ENCODE peak calls at places on chromosomes 5 and 9, in four cellular contexts. K is H9, Z is PC-3, G is neural progenitor cell. W is an unnamed sample.

GRCh38 chr5:132746592-132747063 is 598 bp upstream of the CCNI2 start:
- DNase-seq in K (no peak), Z (no peak), G (peak), W (peak)

GRCh38 chr5:43891112-43891511 is 288.1 kb downstream of the NNT start:
- DNase-seq in K (no peak), Z (no peak), G (no peak), W (no peak)

GRCh38 chr9:117546894-117547293 is 132.0 kb upstream of the ASTN2 start:
- DNase-seq in K (peak), Z (no peak), G (no peak), W (peak)

GRCh38 chr5:32027717-32028321 is 146.3 kb downstream of the GOLPH3 start:
- DNase-seq in K (peak), Z (peak), G (peak), W (peak)

GRCh38 chr9:1373445-1373844 is 323.3 kb downstream of the DMRT2 start:
- DNase-seq in K (no peak), Z (no peak), G (no peak), W (no peak)

GRCh38 chr5:179816401-179817070 is 4.2 kb upstream of the SQSTM1 start:
- DNase-seq in K (no peak), Z (no peak), G (peak), W (no peak)

GRCh38 chr9:37002413-37003217 is 31.5 kb downstream of the PAX5 start:
- DNase-seq in K (no peak), Z (no peak), G (peak), W (no peak)

GRCh38 chr9:126696764-126697145 is 83.0 kb downstream of the LMX1B start:
- DNase-seq in K (peak), Z (no peak), G (peak), W (no peak)

GRCh38 chr5:67966712-67967111 is 248.8 kb upstream of the PIK3R1 start:
- DNase-seq in K (no peak), Z (no peak), G (no peak), W (no peak)

GRCh38 chr9:100324594-100325200 is 28.0 kb downstream of the TEX10 start:
- DNase-seq in K (no peak), Z (peak), G (peak), W (no peak)

GRCh38 chr5:32193591-32193990 is 19.5 kb upstream of the GOLPH3 start:
- DNase-seq in K (no peak), Z (peak), G (no peak), W (peak)

GRCh38 chr5:93381057-93381456 is 200.0 kb downstream of the NR2F1-AS1 start:
- DNase-seq in K (no peak), Z (peak), G (no peak), W (no peak)

GRCh38 chr5:140221697-140222223 is 46.8 kb downstream of the CYSTM1 start:
- DNase-seq in K (no peak), Z (peak), G (no peak), W (no peak)

GRCh38 chr5:172114875-172115422 is 73.1 kb downstream of the STK10 start:
- DNase-seq in K (peak), Z (no peak), G (no peak), W (peak)

GRCh38 chr9:100346836-100347235 is 5.9 kb downstream of the TEX10 start:
- DNase-seq in K (no peak), Z (no peak), G (no peak), W (no peak)

GRCh38 chr5:86709157-86709881 is 91.6 kb downstream of the COX7C start:
- DNase-seq in K (no peak), Z (peak), G (no peak), W (no peak)
- TF ChIP-seq CTCF in K (no peak), Z (no peak), G (no peak), W (no peak)

DNA sequence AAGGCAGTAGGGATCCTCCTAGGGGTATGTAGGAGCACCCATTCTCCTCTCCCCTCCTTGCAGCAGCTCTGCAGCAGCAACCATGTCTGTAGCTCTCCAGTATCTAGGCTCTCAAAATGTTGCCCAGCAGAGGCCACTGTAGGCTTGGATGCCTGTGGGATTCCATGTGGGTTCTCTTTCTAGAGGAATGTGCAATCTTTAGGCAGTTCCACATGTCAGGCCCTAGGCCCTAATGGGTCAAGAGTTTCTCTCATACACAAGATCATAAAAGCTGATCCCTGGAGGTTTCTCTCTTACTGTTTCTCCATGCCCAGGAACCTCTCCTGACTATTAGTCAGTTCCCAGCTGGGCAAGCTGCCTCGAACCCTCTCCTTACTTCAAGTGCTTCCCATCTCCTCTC is 215.8 kb downstream of the FRMD3 start:
- DNase-seq in K (no peak), Z (no peak), G (no peak), W (no peak)
- TF ChIP-seq CTCF in K (no peak), Z (no peak), G (no peak), W (no peak)

GRCh38 chr9:83208065-83208850 is 145.3 kb upstream of the RASEF start:
- DNase-seq in K (no peak), Z (no peak), G (no peak), W (no peak)

GRCh38 chr9:83199240-83199639 is 136.3 kb upstream of the RASEF start:
- DNase-seq in K (peak), Z (peak), G (peak), W (peak)

GRCh38 chr9:83198336-83198735 is 135.4 kb upstream of the RASEF start:
- DNase-seq in K (no peak), Z (no peak), G (peak), W (no peak)

GRCh38 chr9:83200531-83200930 is 137.6 kb upstream of the RASEF start:
- DNase-seq in K (no peak), Z (no peak), G (no peak), W (no peak)

DNA sequence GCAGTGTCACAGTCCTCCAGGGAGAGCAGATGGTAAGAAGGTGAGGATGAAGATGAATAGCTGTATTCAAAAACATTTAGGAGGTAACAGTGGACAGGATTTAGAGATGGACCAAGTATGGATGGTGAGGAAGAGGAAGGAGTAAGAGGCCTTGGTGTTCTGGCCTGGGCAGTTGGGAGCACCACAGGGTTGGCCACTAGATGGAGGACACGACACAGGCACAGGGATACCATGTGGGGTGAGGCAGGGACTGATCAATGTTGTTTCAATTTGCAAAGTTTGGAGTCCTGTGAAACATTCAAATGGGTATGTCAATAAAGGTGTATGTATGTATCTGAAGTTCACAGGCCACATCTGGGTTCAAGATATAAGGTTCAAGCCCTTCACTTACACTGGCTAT is 141.1 kb upstream of the RASEF start:
- DNase-seq in K (no peak), Z (no peak), G (no peak), W (no peak)
- TF ChIP-seq CTCF in K (peak), Z (peak), G (peak), W (no peak)

DNA sequence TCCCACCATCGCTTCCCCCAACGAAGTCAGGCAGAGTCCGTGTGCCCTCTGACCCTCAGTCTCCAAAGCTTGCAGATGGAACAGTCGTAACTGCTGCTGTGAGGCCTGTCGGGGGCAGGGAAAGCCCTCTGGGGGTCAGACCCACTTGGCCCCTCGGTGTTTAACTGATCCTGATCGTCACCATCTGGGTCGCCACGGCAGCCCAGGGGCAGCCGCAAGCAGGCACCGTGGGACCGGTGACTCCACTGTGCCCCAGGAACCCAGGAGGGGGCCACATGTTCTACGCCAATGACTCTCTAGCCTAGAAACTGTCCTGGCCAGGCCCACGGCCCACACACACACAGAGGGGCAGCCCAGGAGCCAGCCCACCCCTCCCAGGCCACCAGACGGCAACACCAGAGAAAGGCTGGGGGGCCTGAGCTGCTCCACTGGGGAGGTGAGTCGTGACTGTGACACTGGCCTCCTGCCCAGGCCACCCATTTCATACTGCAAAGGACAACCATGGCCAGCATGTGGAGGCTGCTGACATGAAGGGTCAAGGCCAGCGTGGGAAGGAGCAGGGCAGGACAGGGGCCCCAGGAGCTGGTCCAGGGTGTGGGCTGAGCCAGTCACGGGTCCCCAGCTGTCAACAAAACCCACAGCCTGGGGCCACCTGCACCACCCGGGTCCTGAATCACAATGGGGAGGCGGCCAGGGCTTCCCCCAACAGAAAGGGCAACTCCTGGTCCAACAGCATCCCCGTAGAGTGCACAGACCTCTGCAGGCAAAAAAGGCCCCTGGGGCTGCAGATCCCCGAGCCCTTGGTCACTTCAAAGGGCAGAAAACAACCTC is 20.8 kb downstream of the VAV2 start:
- DNase-seq in K (no peak), Z (no peak), G (no peak), W (no peak)
- TF ChIP-seq CTCF in K (no peak), Z (no peak), G (no peak), W (no peak)

W was measured in transverse colon.